ENCODE peak calls at places on chromosomes 3 and 15, in nine cellular contexts. A is neural progenitor cell, Z is keratinocyte, Q is HCT116, K is GM12878, E is IMR-90, X is colonic mucosa, B is A549, C is lower lobe of right lung. U is an unnamed sample. For H3K4me1, the result is how much of the 10 kb centered on the place peaks cover.

GRCh38 chr3:93924491-93924890 is 49.2 kb downstream of the PROS1 start:
- DNase-seq in Z (no peak), Q (no peak), E (no peak), A (no peak), K (no peak), X (no peak), B (no peak), C (no peak), U (no peak)

GRCh38 chr3:72185549-72186484 is 400.9 kb upstream of the PROK2 start:
- DNase-seq in A (no peak), E (peak), Z (peak), B (no peak), K (no peak), C (no peak), X (no peak), Q (no peak), U (no peak)

GRCh38 chr15:31843426-31844055 is 186.8 kb upstream of the CHRNA7 start:
- DNase-seq in A (no peak), C (no peak), E (no peak), K (no peak), Q (no peak), X (no peak), Z (no peak), B (no peak), U (no peak)

GRCh38 chr3:105277656-105278055 is 89.1 kb upstream of the ALCAM start:
- DNase-seq in C (no peak), Z (no peak), K (no peak), E (peak), X (no peak), B (no peak), A (no peak), Q (no peak), U (no peak)

GRCh38 chr3:170739410-170739809 is 130.6 kb downstream of the RPL22L1 start:
- DNase-seq in Q (no peak), K (no peak), Z (no peak), C (no peak), A (no peak), E (no peak), B (no peak), X (no peak), U (no peak)

GRCh38 chr15:31504462-31504839 is 177.8 kb downstream of the KLF13 start:
- DNase-seq in C (no peak), B (no peak), K (no peak), X (no peak), Z (peak), Q (no peak), A (no peak), E (no peak), U (no peak)

GRCh38 chr3:10263549-10264363 is 15.5 kb downstream of the TATDN2 start:
- DNase-seq in C (no peak), Z (no peak), A (peak), E (peak), X (no peak), B (peak), K (no peak), Q (peak), U (no peak)

GRCh38 chr15:58632789-58633188 is 116.7 kb downstream of the ADAM10 start:
- DNase-seq in A (no peak), Z (no peak), E (peak), C (no peak), K (no peak), X (no peak), Q (no peak), B (no peak), U (no peak)

GRCh38 chr15:36468746-36469145 is 110.7 kb upstream of the CDIN1 start:
- DNase-seq in Z (peak), E (peak), A (no peak), C (peak), Q (no peak), X (peak), K (no peak), B (no peak), U (no peak)

GRCh38 chr3:160210799-160211221 is 14.4 kb upstream of the C3orf80 start:
- DNase-seq in K (no peak), E (peak), X (no peak), B (no peak), Z (no peak), C (no peak), A (no peak), Q (peak), U (no peak)

GRCh38 chr3:184540777-184541681 is 20.6 kb upstream of the EPHB3 start:
- DNase-seq in Q (peak), Z (no peak), A (peak), C (peak), B (peak), X (peak), E (peak), K (no peak), U (no peak)

GRCh38 chr3:189288348-189289235 is 116.8 kb downstream of the TPRG1 start:
- DNase-seq in X (no peak), B (no peak), A (no peak), Z (no peak), E (no peak), Q (no peak), K (peak), C (no peak), U (no peak)

GRCh38 chr15:25718597-25718996 is 144.5 kb downstream of the ATP10A start:
- DNase-seq in B (no peak), Q (no peak), E (no peak), Z (no peak), C (no peak), X (no peak), K (no peak), A (no peak), U (no peak)

GRCh38 chr3:148512648-148513047 is 185.1 kb upstream of the AGTR1 start:
- DNase-seq in Z (no peak), Q (no peak), X (no peak), C (no peak), B (no peak), A (no peak), E (peak), K (no peak), U (no peak)

GRCh38 chr3:194101592-194102432 is 34.1 kb upstream of the HES1 start:
- DNase-seq in X (peak), Z (no peak), A (no peak), E (no peak), B (no peak), C (no peak), K (no peak), Q (no peak), U (no peak)

GRCh38 chr3:122957707-122958210 is 69.8 kb downstream of the SEMA5B start:
- DNase-seq in X (no peak), Q (no peak), E (no peak), A (no peak), C (no peak), Z (no peak), B (no peak), K (no peak), U (no peak)

GRCh38 chr3:188775412-188775811 is 396.4 kb upstream of the TPRG1 start:
- DNase-seq in K (no peak), A (no peak), E (no peak), B (no peak), X (no peak), Z (no peak), Q (no peak), C (no peak), U (no peak)

GRCh38 chr3:195196266-195196665 is 74.7 kb downstream of the XXYLT1 start:
- DNase-seq in Q (no peak), X (no peak), Z (no peak), C (no peak), K (no peak), A (no peak), B (no peak), E (peak), U (no peak)

GRCh38 chr3:48137425-48137999 is 50.7 kb downstream of the CDC25A start:
- DNase-seq in C (no peak), X (no peak), E (no peak), A (no peak), B (no peak), Z (no peak), Q (no peak), K (no peak), U (no peak)

GRCh38 chr3:48141225-48142137 is 46.7 kb downstream of the CDC25A start:
- DNase-seq in Z (no peak), K (no peak), X (no peak), C (no peak), A (no peak), B (no peak), Q (no peak), E (no peak), U (no peak)

GRCh38 chr3:48140284-48140683 is 47.9 kb downstream of the CDC25A start:
- DNase-seq in E (no peak), K (no peak), X (no peak), Z (no peak), B (no peak), Q (no peak), C (no peak), A (no peak), U (no peak)

GRCh38 chr3:48130321-48130881 is 57.8 kb downstream of the CDC25A start:
- DNase-seq in C (peak), E (peak), K (no peak), X (peak), A (no peak), Z (no peak), B (no peak), Q (no peak), U (peak)

GRCh38 chr3:48135773-48136495 is 52.3 kb downstream of the CDC25A start:
- DNase-seq in E (peak), B (no peak), K (no peak), X (no peak), Q (no peak), A (no peak), Z (no peak), C (no peak), U (no peak)
- H3K27ac ChIP-seq in E (no peak), B (no peak), K (no peak), X (no peak), Q (no peak), A (no peak), Z (peak), C (no peak), U (no peak)

DNA sequence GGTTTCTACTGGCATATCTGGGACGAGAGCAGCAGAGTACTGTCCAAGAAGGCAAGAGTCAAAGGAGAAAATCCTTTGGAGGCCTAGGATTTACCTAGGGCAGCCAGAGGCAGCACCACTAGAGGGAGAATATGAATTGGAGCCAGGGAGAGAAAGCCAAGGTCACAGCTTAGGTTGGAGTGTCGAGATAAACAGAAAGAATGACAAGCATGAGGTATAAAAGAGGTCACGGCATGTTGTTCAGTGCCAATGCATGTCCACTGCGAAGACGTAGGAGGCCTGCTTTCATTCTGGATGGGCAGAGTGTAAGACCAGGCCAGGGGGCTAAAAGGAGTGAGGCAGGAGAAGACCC is 47.2 kb downstream of the THBS1 start:
- DNase-seq in B (no peak), A (no peak), E (no peak), K (no peak), X (no peak), Z (no peak), C (no peak), Q (no peak), U (no peak)
- H3K4me1 ChIP-seq in B (under half), A (under half), E (under half), K (under half), X (under half), Z (half or more), C (half or more), Q (under half), U (under half)

GRCh38 chr15:51092480-51092879 is 2.2 kb downstream of the TNFAIP8L3 start:
- DNase-seq in Q (no peak), K (no peak), X (no peak), B (no peak), E (no peak), C (no peak), A (no peak), Z (no peak), U (no peak)
- H3K27ac ChIP-seq in Q (no peak), K (no peak), X (no peak), B (no peak), E (no peak), C (no peak), A (no peak), Z (no peak), U (no peak)

GRCh38 chr3:99862208-99862607 is 44.5 kb downstream of the CMSS1 start:
- DNase-seq in A (no peak), E (peak), Z (no peak), K (no peak), X (no peak), Q (no peak), B (no peak), C (no peak), U (no peak)
- H3K4me1 ChIP-seq in A (under half), E (under half), Z (under half), K (under half), X (under half), Q (under half), B (under half), C (under half), U (half or more)

GRCh38 chr15:77209221-77209620 is 138.3 kb upstream of the TSPAN3 start:
- DNase-seq in X (no peak), E (no peak), A (no peak), B (no peak), K (no peak), Q (no peak), C (no peak), Z (no peak), U (no peak)
- H3K27ac ChIP-seq in X (no peak), E (no peak), A (no peak), B (no peak), K (no peak), Q (no peak), C (no peak), Z (no peak), U (no peak)

DNA sequence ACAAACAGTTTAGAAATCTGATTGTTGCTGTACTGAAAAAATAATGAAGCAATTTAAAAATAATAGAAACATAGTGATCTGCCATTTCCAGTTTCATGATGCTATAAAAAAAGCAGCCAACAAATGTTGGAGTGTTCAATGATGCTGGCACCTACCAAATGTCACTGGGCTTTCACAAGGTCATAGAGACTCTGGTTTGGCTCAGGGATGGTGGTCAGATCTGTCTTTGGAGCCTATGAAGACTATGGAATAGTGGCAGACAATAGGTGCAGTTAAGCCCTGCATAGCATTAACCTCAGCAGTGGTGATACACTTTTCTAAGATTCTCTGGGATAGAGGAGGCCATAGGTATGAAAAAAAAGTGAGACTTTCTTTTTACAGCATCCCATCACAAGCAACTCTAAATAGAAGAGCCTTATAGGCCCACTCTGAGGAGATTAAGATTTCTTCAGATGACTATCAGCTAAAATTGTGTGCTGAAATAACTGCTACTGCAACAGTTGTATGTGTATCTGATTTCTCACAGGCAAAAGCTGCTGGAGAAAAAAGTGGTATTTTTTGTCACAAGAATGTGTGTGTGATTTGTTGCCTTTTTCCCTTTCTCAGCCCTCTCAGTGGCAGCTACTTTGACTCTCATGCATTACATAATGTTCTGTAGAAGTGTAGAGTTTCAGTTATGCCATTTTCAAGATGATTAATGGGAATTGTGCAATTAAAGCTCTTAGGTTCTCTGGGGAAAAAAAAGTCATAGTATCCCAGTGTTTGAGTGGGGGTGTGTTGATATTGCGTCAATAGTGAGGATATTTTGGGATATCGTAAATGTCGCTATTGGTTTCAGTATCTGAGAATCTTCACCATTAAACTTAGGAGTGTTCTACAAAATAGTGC is 137.4 kb downstream of the MBNL1 start:
- DNase-seq in K (no peak), E (peak), X (no peak), B (no peak), A (no peak), Q (no peak), Z (no peak), C (no peak), U (no peak)
- H3K4me1 ChIP-seq in K (under half), E (under half), X (under half), B (half or more), A (under half), Q (under half), Z (under half), C (half or more), U (half or more)

DNA sequence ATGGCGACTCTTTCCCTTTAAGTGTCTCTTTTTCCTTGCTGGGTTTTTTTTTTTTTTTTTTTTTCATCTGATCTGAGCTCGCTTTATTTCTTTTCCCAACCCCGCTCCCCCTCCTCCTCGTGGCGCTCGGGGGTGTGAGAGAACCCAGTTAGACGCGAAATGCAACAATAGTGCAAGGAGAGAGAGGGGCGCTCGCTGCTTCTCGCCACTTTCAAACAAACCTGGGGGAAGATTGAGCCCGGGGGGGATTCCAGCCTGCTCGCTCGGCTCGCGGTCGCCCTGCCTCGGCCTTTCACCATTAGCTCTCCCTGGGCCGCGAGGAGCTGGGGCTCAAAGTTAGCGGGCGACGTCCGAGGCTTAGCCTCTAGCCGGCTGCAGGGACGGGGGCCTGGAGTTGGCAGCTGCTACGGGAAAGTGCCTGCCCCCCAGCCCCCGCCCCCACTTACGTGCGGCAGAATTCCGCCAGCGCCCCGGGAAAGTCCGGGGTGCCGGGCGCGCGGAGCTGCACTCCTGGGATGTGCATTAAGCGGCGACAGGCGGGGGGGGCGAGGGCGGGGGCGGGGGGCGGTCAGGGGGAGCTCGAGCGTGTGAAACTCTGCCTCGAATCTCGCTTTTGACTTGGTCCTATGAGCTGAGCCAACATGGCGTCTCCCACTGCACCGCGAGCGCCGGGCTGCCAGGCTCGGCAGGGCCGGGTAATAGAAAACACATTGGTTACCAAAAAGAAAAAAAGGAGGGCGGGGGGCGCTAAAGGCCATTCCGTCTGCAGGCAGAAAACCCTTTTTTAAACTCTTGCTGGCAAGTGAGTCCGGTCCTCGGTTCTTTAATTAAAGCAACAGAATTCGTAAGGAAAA is 10.3 kb downstream of the NR2F2 start:
- DNase-seq in E (peak), Z (no peak), Q (no peak), K (no peak), A (peak), B (peak), X (peak), C (peak), U (no peak)
- H3K27ac ChIP-seq in E (peak), Z (peak), Q (no peak), K (peak), A (peak), B (peak), X (peak), C (peak), U (peak)

GRCh38 chr3:107001635-107002034 is 375.6 kb upstream of the CCDC54 start:
- DNase-seq in X (no peak), A (no peak), B (no peak), C (no peak), Q (no peak), Z (no peak), E (peak), K (no peak), U (no peak)
- H3K4me1 ChIP-seq in X (under half), A (under half), B (under half), C (under half), Q (under half), Z (under half), E (under half), K (under half), U (under half)

U was measured in psoas muscle.